ENCODE peak calls at places on chromosomes 13 and 19, in six cellular contexts. U is A549, A is tibial nerve, D is astrocyte of the spinal cord, V is osteoblast, K is pancreas. Q is an unnamed sample.

GRCh38 chr13:111939285-111940278 is 127.4 kb upstream of the SOX1 start:
- DNase-seq in U (no peak), A (no peak), D (no peak), V (no peak), K (no peak), Q (no peak)

GRCh38 chr19:46847528-46847927 is 3.1 kb downstream of the AP2S1 start:
- DNase-seq in U (no peak), A (no peak), D (no peak), V (no peak), K (no peak), Q (no peak)

GRCh38 chr19:30363073-30363472 is 9.1 kb upstream of the ZNF536 start:
- DNase-seq in U (no peak), A (no peak), D (no peak), V (peak), K (no peak), Q (no peak)

GRCh38 chr13:99031725-99032298 is 53.9 kb upstream of the DOCK9 start:
- DNase-seq in U (no peak), A (no peak), D (no peak), V (no peak), K (no peak), Q (no peak)

GRCh38 chr19:20969898-20970297 is 46.8 kb downstream of the ZNF85 start:
- DNase-seq in U (no peak), A (no peak), D (no peak), V (peak), K (no peak), Q (no peak)

GRCh38 chr19:47537493-47537892 is 22.6 kb upstream of the NAPA start:
- DNase-seq in U (no peak), A (no peak), D (no peak), V (no peak), K (no peak), Q (no peak)

GRCh38 chr13:39699274-39699673 is 43.8 kb downstream of the COG6 start:
- DNase-seq in U (no peak), A (no peak), D (no peak), V (no peak), K (no peak), Q (no peak)

GRCh38 chr19:3852614-3853254 is 16.1 kb downstream of the ZFR2 start:
- DNase-seq in U (peak), A (no peak), D (peak), V (peak), K (no peak), Q (no peak)

GRCh38 chr19:15187026-15188007 is 13.5 kb downstream of the NOTCH3 start:
- DNase-seq in U (no peak), A (no peak), D (no peak), V (peak), K (no peak), Q (no peak)

GRCh38 chr19:38213911-38214625 is 10.0 kb downstream of the DPF1 start:
- DNase-seq in U (no peak), A (no peak), D (peak), V (peak), K (no peak), Q (no peak)

GRCh38 chr19:1969176-1970002 is 28.4 kb downstream of the CSNK1G2 start:
- DNase-seq in U (no peak), A (no peak), D (no peak), V (no peak), K (no peak), Q (no peak)

GRCh38 chr13:76610819-76611415 is 275.3 kb downstream of the KCTD12 start:
- DNase-seq in U (no peak), A (no peak), D (no peak), V (no peak), K (no peak), Q (no peak)

GRCh38 chr13:40651866-40652587 is 14.4 kb downstream of the FOXO1 start:
- DNase-seq in U (no peak), A (no peak), D (no peak), V (no peak), K (no peak), Q (no peak)

GRCh38 chr13:51524846-51525566 is 59.3 kb upstream of the WDFY2 start:
- DNase-seq in U (no peak), A (no peak), D (no peak), V (no peak), K (no peak), Q (no peak)

GRCh38 chr13:41649659-41650058 is 192.3 kb downstream of the RGCC start:
- DNase-seq in U (no peak), A (no peak), D (peak), V (no peak), K (no peak), Q (no peak)

GRCh38 chr19:15264933-15265206 is 32.6 kb upstream of the EPHX3 start:
- DNase-seq in U (no peak), A (no peak), D (no peak), V (peak), K (no peak), Q (no peak)

GRCh38 chr13:91664036-91664435 is 265.6 kb downstream of the GPC5 start:
- DNase-seq in U (no peak), A (no peak), D (no peak), V (no peak), K (no peak), Q (no peak)

GRCh38 chr19:40286235-40286530 is 1.0 kb upstream of the AKT2 start:
- DNase-seq in U (no peak), A (no peak), D (no peak), V (peak), K (no peak), Q (no peak)

GRCh38 chr13:19769854-19770253 is 12.9 kb downstream of the PSPC1 start:
- DNase-seq in U (no peak), A (no peak), D (no peak), V (no peak), K (no peak), Q (no peak)

GRCh38 chr19:35030257-35031071 is at the start of gene SCN1B:
- DNase-seq in U (peak), A (no peak), D (peak), V (peak), K (peak), Q (peak)

GRCh38 chr13:28459911-28460310 is 35.0 kb downstream of the FLT1 start:
- DNase-seq in U (no peak), A (no peak), D (no peak), V (no peak), K (no peak), Q (peak)

GRCh38 chr13:102580552-102581169 is 16.1 kb upstream of the TPP2 start:
- DNase-seq in U (no peak), A (peak), D (peak), V (peak), K (no peak), Q (no peak)

GRCh38 chr19:29501816-29502580 is 23.8 kb upstream of the VSTM2B start:
- DNase-seq in U (no peak), A (no peak), D (no peak), V (peak), K (no peak), Q (no peak)

GRCh38 chr13:73421310-73421912 is 362.6 kb downstream of the KLF5 start:
- DNase-seq in U (no peak), A (no peak), D (peak), V (peak), K (no peak), Q (no peak)

GRCh38 chr13:73422973-73423372 is 364.2 kb downstream of the KLF5 start:
- DNase-seq in U (no peak), A (no peak), D (no peak), V (no peak), K (no peak), Q (no peak)

GRCh38 chr13:73412933-73413332 is 354.1 kb downstream of the KLF5 start:
- DNase-seq in U (no peak), A (no peak), D (no peak), V (no peak), K (no peak), Q (no peak)

GRCh38 chr13:73416093-73416492 is 357.3 kb downstream of the KLF5 start:
- DNase-seq in U (no peak), A (no peak), D (peak), V (peak), K (no peak), Q (no peak)

GRCh38 chr13:73417012-73417615 is 358.3 kb downstream of the KLF5 start:
- DNase-seq in U (peak), A (no peak), D (no peak), V (peak), K (no peak), Q (no peak)
- TF ChIP-seq CTCF in U (peak), A (no peak), D (no peak), V (peak), K (no peak), Q (no peak)

GRCh38 chr13:110495881-110496280 is 65.6 kb downstream of the RAB20 start:
- DNase-seq in U (no peak), A (no peak), D (no peak), V (peak), K (no peak), Q (no peak)
- TF ChIP-seq CTCF in U (no peak), A (no peak), D (no peak), V (no peak), K (no peak), Q (no peak)

GRCh38 chr19:10655457-10656312 is 1.5 kb downstream of the ILF3 start:
- DNase-seq in U (no peak), A (no peak), D (peak), V (no peak), K (peak), Q (peak)
- TF ChIP-seq CTCF in U (no peak), A (no peak), D (no peak), V (peak), K (no peak), Q (no peak)

DNA sequence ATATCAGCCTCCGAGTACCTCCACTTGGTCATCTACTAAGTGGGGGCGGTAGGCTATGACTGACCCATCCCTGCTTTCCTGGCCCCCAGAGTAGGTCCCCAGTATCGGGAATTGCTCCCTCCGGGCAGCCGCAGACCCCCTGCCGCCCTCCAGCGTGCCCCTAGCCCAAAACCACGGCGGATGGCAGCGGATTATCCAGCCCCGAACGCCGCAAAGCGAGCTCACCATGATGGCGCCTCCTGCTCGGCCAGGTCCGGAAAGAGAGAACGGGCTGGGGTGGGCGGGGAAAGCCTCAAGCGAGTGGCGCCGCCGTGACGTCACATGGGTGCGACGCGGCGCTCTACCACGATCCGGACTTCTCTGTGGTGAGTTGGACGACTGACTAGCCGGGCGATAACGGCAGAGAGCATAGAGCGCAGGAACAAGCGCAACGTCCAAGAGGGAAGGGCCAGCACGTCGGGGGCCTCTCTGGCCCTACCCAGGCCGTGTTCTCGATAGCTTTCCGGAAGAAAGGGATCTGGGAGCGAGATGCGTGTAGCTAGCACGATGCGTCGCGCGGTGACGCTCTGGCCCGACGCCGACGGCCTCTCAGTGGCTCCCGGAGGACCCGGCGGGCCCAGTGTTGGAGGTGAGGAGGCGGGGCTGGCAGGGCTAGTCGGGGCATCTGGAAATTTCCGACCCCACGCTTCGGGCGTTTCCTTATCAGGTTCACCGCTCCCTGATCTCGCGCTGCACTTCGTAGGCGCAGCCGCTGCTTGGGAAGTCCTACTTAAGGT is at the start of the genes RPL18 and SPHK2:
- DNase-seq in U (peak), A (peak), D (peak), V (peak), K (peak), Q (peak)
- TF ChIP-seq CTCF in U (no peak), A (no peak), D (no peak), V (no peak), K (no peak), Q (no peak)

DNA sequence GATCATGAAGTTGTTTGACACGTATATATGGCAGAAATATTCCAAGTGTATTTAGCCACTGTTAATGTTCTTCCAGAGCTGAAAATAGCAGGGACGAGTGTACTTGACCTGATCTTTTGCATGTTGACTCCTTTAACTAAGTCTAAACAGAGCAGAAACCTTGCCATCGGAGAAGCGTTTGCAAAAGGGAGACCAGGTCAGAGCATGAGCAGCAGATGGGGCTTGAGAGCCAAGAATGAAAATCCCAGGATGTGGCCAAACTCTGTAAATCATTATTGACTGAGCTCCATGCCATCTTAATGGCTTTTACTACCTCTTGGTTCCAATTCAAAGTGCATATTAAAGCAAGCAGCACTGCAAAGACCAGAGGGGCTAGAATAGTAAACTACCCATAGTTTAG is 55.5 kb downstream of the FAM216B start:
- DNase-seq in U (peak), A (no peak), D (peak), V (peak), K (no peak), Q (no peak)
- TF ChIP-seq CTCF in U (no peak), A (no peak), D (peak), V (peak), K (no peak), Q (no peak)

DNA sequence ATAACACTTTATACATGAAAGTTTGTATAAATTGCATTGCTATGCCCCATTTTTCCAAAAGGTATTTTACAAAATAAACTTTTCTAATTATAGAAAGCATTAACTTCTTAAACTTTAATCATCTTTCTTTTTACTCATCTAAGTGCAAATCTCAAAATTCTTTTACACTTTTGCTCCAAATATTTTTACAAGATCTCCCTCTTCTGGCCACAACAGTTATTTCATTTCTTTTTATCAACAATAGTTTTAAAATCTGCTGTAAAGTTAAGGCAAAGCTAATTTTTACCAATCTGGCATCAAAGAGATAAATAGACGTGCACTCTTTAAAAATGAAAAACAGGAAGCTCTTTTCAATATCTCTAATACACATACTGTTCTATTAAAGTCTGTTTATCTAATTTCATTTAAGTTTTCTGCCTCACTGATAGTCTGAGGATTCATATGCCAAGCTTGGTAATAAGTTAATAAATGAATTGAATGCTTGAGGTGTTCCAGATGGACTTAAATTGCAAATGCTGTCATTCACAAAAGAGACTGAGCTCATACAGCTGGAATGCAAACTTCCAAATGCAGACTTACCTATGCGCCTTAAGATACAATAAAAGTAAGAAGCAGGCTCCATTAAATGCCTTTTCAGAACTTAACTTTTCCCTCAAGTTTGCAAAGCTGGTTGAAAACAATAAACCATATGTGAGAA is 583.0 kb upstream of the ATXN8OS start:
- DNase-seq in U (no peak), A (no peak), D (peak), V (no peak), K (no peak), Q (no peak)
- TF ChIP-seq CTCF in U (peak), A (no peak), D (peak), V (no peak), K (no peak), Q (peak)